ENCODE peak calls at places on chromosomes 7 and 10, in four cellular contexts. V is stimulated activated CD8-positive, alpha-beta memory T cell treated with anti-CD3 and anti-CD28 coated beads, Interleukin-4, amount 100 ng/mL, for 4 hours; G is germinal center; A is chondrocyte. F is an unnamed sample.

GRCh38 chr7:74412061-74412460 is 41.6 kb upstream of the GTF2IRD1 start:
- DNase-seq in G (no peak), A (no peak), V (no peak), F (peak)

GRCh38 chr7:125390866-125391265 is 461.2 kb upstream of the POT1 start:
- DNase-seq in V (no peak), G (no peak), A (no peak), F (no peak)

GRCh38 chr7:156474241-156474743 is 166.3 kb upstream of the RNF32 start:
- DNase-seq in V (no peak), A (no peak), G (no peak), F (no peak)

GRCh38 chr7:41847641-41848040 is 144.8 kb upstream of the INHBA start:
- DNase-seq in G (no peak), V (no peak), A (no peak), F (no peak)

GRCh38 chr10:133364645-133365431 is 7.0 kb upstream of the FUOM start:
- DNase-seq in G (no peak), A (no peak), V (no peak), F (no peak)

GRCh38 chr7:88789480-88790064 is 6.0 kb downstream of the TEX47 start:
- DNase-seq in V (no peak), G (peak), A (no peak), F (no peak)

GRCh38 chr7:31371621-31372020 is 31.1 kb upstream of the NEUROD6 start:
- DNase-seq in G (no peak), V (no peak), A (no peak), F (no peak)

GRCh38 chr7:46432666-46433065 is 511.6 kb upstream of the IGFBP3 start:
- DNase-seq in G (no peak), A (no peak), V (no peak), F (no peak)

GRCh38 chr10:112649492-112650152 is 202.6 kb downstream of the VTI1A start:
- DNase-seq in A (no peak), V (no peak), G (no peak), F (no peak)

GRCh38 chr7:10703981-10704380 is 269.7 kb upstream of the PHF14 start:
- DNase-seq in V (no peak), A (no peak), G (no peak), F (no peak)

GRCh38 chr7:106947244-106947728 is 82.2 kb downstream of the PIK3CG start:
- DNase-seq in G (peak), A (no peak), V (no peak), F (peak)

GRCh38 chr10:97903128-97904025 is 53.7 kb downstream of the GOLGA7B start:
- DNase-seq in A (no peak), G (no peak), V (no peak), F (no peak)

GRCh38 chr10:84938117-84938905 is 609.9 kb downstream of the CCSER2 start:
- DNase-seq in V (no peak), G (no peak), A (no peak), F (no peak)

GRCh38 chr10:49512121-49512809 is 26.7 kb downstream of the ERCC6 start:
- DNase-seq in A (no peak), V (no peak), G (peak), F (peak)

GRCh38 chr10:79025113-79025832 is 43.5 kb upstream of the ZMIZ1 start:
- DNase-seq in A (peak), G (no peak), V (no peak), F (no peak)

GRCh38 chr7:70595741-70596574 is 536.0 kb upstream of the GALNT17 start:
- DNase-seq in V (no peak), A (no peak), G (peak), F (no peak)

GRCh38 chr10:80472234-80473095 is 18.4 kb downstream of the TSPAN14 start:
- DNase-seq in G (peak), V (no peak), A (no peak), F (no peak)

GRCh38 chr7:143300959-143301617 is 12.9 kb downstream of the CASP2 start:
- DNase-seq in V (no peak), G (no peak), A (no peak), F (no peak)

GRCh38 chr10:58137813-58138212 is 129.9 kb downstream of the IPMK start:
- DNase-seq in G (no peak), A (no peak), V (no peak), F (no peak)

GRCh38 chr7:2760098-2760889 is 72.3 kb downstream of the AMZ1 start:
- DNase-seq in V (no peak), G (no peak), A (no peak), F (peak)

GRCh38 chr7:30003098-30003497 is 13.5 kb upstream of the SCRN1 start:
- DNase-seq in A (no peak), G (no peak), V (no peak), F (no peak)

F was measured in K562.